ENCODE peak calls at places on chromosome 15, in five cellular contexts. X, D, C, G and T are unnamed samples.

GRCh38 chr15:79230766-79231165 is 51.8 kb upstream of the ANKRD34C start:
- DNase-seq in X (no peak), D (no peak), C (no peak), G (no peak), T (no peak)

GRCh38 chr15:57923750-57924149 is 141.8 kb downstream of the ALDH1A2 start:
- DNase-seq in X (no peak), D (no peak), C (no peak), G (no peak), T (no peak)

GRCh38 chr15:100879461-100880138 is at the start of gene ALDH1A3:
- DNase-seq in X (no peak), D (no peak), C (peak; percentile 81), G (peak; percentile 73), T (peak; percentile 56)

GRCh38 chr15:96728591-96728990 is 398.1 kb downstream of the NR2F2 start:
- DNase-seq in X (no peak), D (no peak), C (peak; percentile 48), G (no peak), T (no peak)

GRCh38 chr15:73593278-73594074 is 39.7 kb downstream of the NPTN start:
- DNase-seq in X (no peak), D (no peak), C (no peak), G (no peak), T (no peak)

GRCh38 chr15:84099181-84099580 is 136.4 kb upstream of the GOLGA6L4 start:
- DNase-seq in X (no peak), D (no peak), C (no peak), G (peak; percentile 3), T (no peak)

GRCh38 chr15:98160236-98160635 is 199.7 kb downstream of the ARRDC4 start:
- DNase-seq in X (no peak), D (no peak), C (no peak), G (no peak), T (no peak)

GRCh38 chr15:99149366-99149765 is 44.5 kb downstream of the SYNM start:
- DNase-seq in X (no peak), D (no peak), C (peak; percentile 46), G (no peak), T (no peak)

GRCh38 chr15:49452595-49452994 is 29.6 kb downstream of the FGF7 start:
- DNase-seq in X (no peak), D (no peak), C (no peak), G (no peak), T (no peak)

GRCh38 chr15:82134426-82134825 is 88.6 kb upstream of the MEX3B start:
- DNase-seq in X (no peak), D (no peak), C (no peak), G (no peak), T (no peak)

GRCh38 chr15:89912674-89913396 is at the start of gene ARPIN:
- DNase-seq in X (peak; percentile 93), D (no peak), C (peak; percentile 87), G (no peak), T (peak; percentile 83)

GRCh38 chr15:95559875-95560394 is 770.6 kb upstream of the NR2F2 start:
- DNase-seq in X (no peak), D (no peak), C (no peak), G (no peak), T (no peak)

GRCh38 chr15:37032091-37032775 is 68.1 kb downstream of the MEIS2 start:
- DNase-seq in X (no peak), D (no peak), C (no peak), G (no peak), T (no peak)

GRCh38 chr15:69762373-69763148 is 309.9 kb downstream of the RPLP1 start:
- DNase-seq in X (no peak), D (no peak), C (peak; percentile 79), G (no peak), T (peak; percentile 83)

GRCh38 chr15:39248204-39248603 is 332.7 kb upstream of the THBS1 start:
- DNase-seq in X (no peak), D (no peak), C (no peak), G (no peak), T (no peak)

GRCh38 chr15:53962646-53963561 is 15.3 kb upstream of the UNC13C start:
- DNase-seq in X (no peak), D (peak; percentile 2), C (peak; percentile 77), G (no peak), T (peak; percentile 32)

GRCh38 chr15:59885832-59886231 is 118.3 kb upstream of the FOXB1 start:
- DNase-seq in X (no peak), D (no peak), C (peak; percentile 60), G (no peak), T (peak; percentile 3)

GRCh38 chr15:80485370-80486164 is 81.4 kb downstream of the ARNT2 start:
- DNase-seq in X (no peak), D (no peak), C (no peak), G (no peak), T (no peak)

GRCh38 chr15:65421360-65422215 is 1.2 kb downstream of the IGDCC4 start:
- DNase-seq in X (peak; percentile 85), D (no peak), C (peak; percentile 98), G (peak; percentile 80), T (peak; percentile 98)

GRCh38 chr15:45087513-45087912 is 26.5 kb downstream of the DUOX2 start:
- DNase-seq in X (no peak), D (no peak), C (no peak), G (no peak), T (peak; percentile 21)

GRCh38 chr15:95176794-95177577 is 945.6 kb downstream of the MCTP2 start:
- DNase-seq in X (no peak), D (no peak), C (no peak), G (no peak), T (no peak)

GRCh38 chr15:63066302-63066701 is 23.8 kb downstream of the TPM1 start:
- DNase-seq in X (no peak), D (no peak), C (peak; percentile 42), G (no peak), T (no peak)

GRCh38 chr15:63191895-63192603 is 2.6 kb downstream of the RAB8B start:
- DNase-seq in X (no peak), D (peak; percentile 44), C (no peak), G (peak; percentile 57), T (no peak)

GRCh38 chr15:62566248-62566647 is 401.2 kb upstream of the C2CD4B start:
- DNase-seq in X (no peak), D (no peak), C (no peak), G (no peak), T (no peak)

GRCh38 chr15:66646308-66646707 is 55.7 kb upstream of the SMAD6 start:
- DNase-seq in X (no peak), D (no peak), C (no peak), G (no peak), T (no peak)